ENCODE peak calls at places on chromosomes 6 and 20, in ten cellular contexts. V is lower leg skin, N is ovary, B is suprapubic skin, Z is H54, H is IMR-90, E is gastrocnemius medialis, W is stomach, X is A549, F is K562. R is an unnamed sample.

GRCh38 chr6:20117474-20117873 is 94.8 kb downstream of the MBOAT1 start:
- DNase-seq in X (no peak), N (no peak), Z (peak; percentile 13), H (peak; percentile 19), B (no peak), W (no peak), F (no peak), E (no peak), V (no peak), R (no peak)

GRCh38 chr6:51432481-51432880 is 613.8 kb downstream of the TFAP2B start:
- DNase-seq in X (no peak), N (no peak), V (no peak), Z (no peak), F (no peak), B (no peak), E (no peak), W (no peak), H (no peak), R (no peak)

GRCh38 chr6:106039836-106040592 is 46.1 kb upstream of the PRDM1 start:
- DNase-seq in E (no peak), F (no peak), X (no peak), B (no peak), Z (no peak), W (no peak), N (no peak), H (no peak), V (no peak), R (no peak)

GRCh38 chr20:59428006-59428405 is 127.6 kb downstream of the EDN3 start:
- DNase-seq in F (no peak), E (no peak), W (no peak), V (no peak), X (no peak), Z (no peak), B (no peak), H (no peak), N (no peak), R (no peak)

GRCh38 chr6:157198425-157199279 is 124.7 kb downstream of the TMEM242 start:
- DNase-seq in B (peak; percentile 84), Z (no peak), H (peak; percentile 13), E (peak; percentile 83), N (peak; percentile 44), V (no peak), X (no peak), F (no peak), W (peak; percentile 94), R (peak; percentile 58)

GRCh38 chr20:31494131-31494530 is 19.0 kb downstream of the REM1 start:
- DNase-seq in W (no peak), E (no peak), H (peak; percentile 41), F (peak; percentile 73), X (peak; percentile 43), N (no peak), V (no peak), Z (peak; percentile 50), B (no peak), R (peak; percentile 33)

GRCh38 chr6:30321692-30322388 is 4.9 kb upstream of the TRIM39 start:
- DNase-seq in H (peak; percentile 29), X (no peak), B (no peak), V (no peak), F (no peak), N (no peak), E (no peak), W (no peak), Z (no peak), R (peak; percentile 21)

GRCh38 chr6:147699637-147700036 is 191.1 kb downstream of the SAMD5 start:
- DNase-seq in W (no peak), N (no peak), B (no peak), Z (no peak), V (no peak), E (no peak), F (no peak), H (peak; percentile 91), X (peak; percentile 6), R (no peak)

GRCh38 chr6:113690255-113690956 is 166.7 kb upstream of the MARCKS start:
- DNase-seq in H (peak; percentile 94), V (no peak), X (peak; percentile 26), N (no peak), W (no peak), B (no peak), F (no peak), E (no peak), Z (no peak), R (no peak)

GRCh38 chr6:52500268-52501129 is 76.4 kb downstream of the TRAM2 start:
- DNase-seq in V (no peak), E (no peak), W (no peak), N (no peak), H (no peak), Z (no peak), F (no peak), B (no peak), X (no peak), R (no peak)

GRCh38 chr20:19993937-19994667 is 23.1 kb upstream of the NAA20 start:
- DNase-seq in N (no peak), W (no peak), Z (no peak), F (no peak), V (no peak), E (peak; percentile 57), B (no peak), X (no peak), H (peak; percentile 76), R (no peak)

GRCh38 chr20:19990911-19991707 is 26.1 kb upstream of the NAA20 start:
- DNase-seq in H (no peak), W (no peak), N (no peak), X (no peak), Z (no peak), F (no peak), B (no peak), V (no peak), E (no peak), R (no peak)

GRCh38 chr20:19991826-19992225 is 25.3 kb upstream of the NAA20 start:
- DNase-seq in F (no peak), X (no peak), Z (no peak), W (no peak), N (no peak), V (no peak), B (no peak), H (peak; percentile 58), E (no peak), R (no peak)

GRCh38 chr20:19995220-19995863 is 21.8 kb upstream of the NAA20 start:
- DNase-seq in E (no peak), B (no peak), W (no peak), F (peak; percentile 51), N (no peak), Z (no peak), H (peak; percentile 64), X (peak; percentile 55), V (no peak), R (peak; percentile 27)

GRCh38 chr20:19992996-19993908 is 23.9 kb upstream of the NAA20 start:
- DNase-seq in E (peak; percentile 67), H (peak; percentile 91), W (no peak), F (peak; percentile 13), N (peak; percentile 59), X (peak; percentile 76), B (no peak), Z (peak; percentile 42), V (no peak), R (no peak)
- TF ChIP-seq POLR2A in E (no peak), H (no peak), W (no peak), F (no peak), N (no peak), X (no peak), B (no peak), Z (no peak), V (no peak), R (no peak)

GRCh38 chr6:21771626-21772320 is 178.2 kb downstream of the SOX4 start:
- DNase-seq in Z (no peak), W (no peak), N (no peak), H (no peak), B (no peak), E (no peak), F (no peak), X (no peak), V (no peak), R (no peak)
- TF ChIP-seq POLR2A in Z (no peak), W (no peak), N (no peak), H (no peak), B (no peak), E (no peak), F (no peak), X (no peak), V (no peak), R (no peak)

GRCh38 chr6:35544748-35545361 is 32.2 kb upstream of the TULP1 start:
- DNase-seq in H (no peak), F (peak; percentile 35), W (no peak), N (no peak), V (no peak), Z (no peak), B (no peak), E (no peak), X (no peak), R (no peak)

GRCh38 chr6:35534396-35535170 is 21.9 kb upstream of the TULP1 start:
- DNase-seq in W (no peak), F (no peak), X (no peak), V (no peak), E (no peak), H (no peak), Z (no peak), B (no peak), N (peak; percentile 54), R (no peak)

GRCh38 chr6:35543459-35544193 is 30.9 kb upstream of the TULP1 start:
- DNase-seq in W (no peak), B (no peak), V (no peak), H (no peak), X (no peak), F (no peak), Z (no peak), N (no peak), E (no peak), R (no peak)

DNA sequence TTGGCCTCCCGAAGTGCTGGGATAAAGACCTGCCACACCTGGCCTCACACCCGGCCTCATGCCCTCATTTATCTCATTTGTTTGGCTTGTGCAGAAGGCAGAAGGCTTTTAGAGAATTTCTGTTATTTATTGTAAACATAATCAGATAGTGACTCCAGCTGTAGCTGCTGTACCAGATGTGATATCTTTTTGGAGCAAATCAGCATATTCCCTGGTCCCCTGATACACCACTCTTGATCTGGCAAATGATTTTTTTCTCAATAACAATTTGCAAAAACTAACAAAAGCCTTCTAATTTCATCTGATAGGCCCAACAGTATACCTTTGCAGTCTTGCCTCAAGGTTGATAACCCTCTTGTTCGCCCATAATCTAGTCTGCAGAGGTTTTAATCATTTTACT is 26.5 kb upstream of the TULP1 start:
- DNase-seq in N (no peak), Z (no peak), H (no peak), V (no peak), E (no peak), W (no peak), F (no peak), X (no peak), B (no peak), R (no peak)
- TF ChIP-seq POLR2A in N (no peak), Z (no peak), H (no peak), V (no peak), E (no peak), W (no peak), F (no peak), X (no peak), B (no peak), R (no peak)

DNA sequence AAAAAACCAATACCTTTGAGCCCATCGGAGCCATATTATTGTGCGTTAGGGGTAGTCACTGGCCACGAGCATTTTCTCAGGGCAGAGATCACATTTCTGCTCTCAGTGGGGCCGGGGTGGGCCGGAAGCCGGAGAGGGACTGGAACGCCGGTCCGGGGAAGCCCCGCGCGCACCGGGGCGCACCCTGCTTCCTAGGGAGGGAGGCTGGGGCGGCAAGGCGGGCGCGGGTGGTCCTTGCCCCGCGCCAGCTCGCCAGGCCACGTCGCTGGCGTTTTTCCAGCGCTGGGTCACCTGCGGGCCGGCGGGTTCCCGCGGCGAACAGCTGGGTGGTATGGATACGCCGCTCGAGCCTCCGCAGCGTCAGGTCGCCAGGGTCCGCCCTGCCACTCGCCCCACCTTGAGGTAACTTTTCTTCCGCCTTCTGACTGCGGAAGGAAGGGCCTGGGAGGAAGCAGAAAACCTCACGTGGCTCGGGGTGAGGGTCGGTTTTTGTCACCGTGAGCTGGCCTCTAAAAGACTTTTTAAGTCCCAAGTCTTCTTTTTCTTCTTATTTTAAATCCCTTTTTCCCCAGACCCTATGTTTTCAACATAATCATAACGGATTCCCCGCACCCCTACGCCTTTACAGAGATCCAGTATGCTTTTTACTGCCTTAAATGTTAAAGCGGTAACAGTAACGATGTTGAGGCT is 2.7 kb upstream of the EEF1A1 start:
- DNase-seq in V (peak; percentile 93), E (peak; percentile 33), W (peak; percentile 75), N (peak; percentile 72), X (no peak), Z (peak; percentile 54), H (peak; percentile 16), F (peak; percentile 93), B (peak; percentile 81), R (peak; percentile 86)
- TF ChIP-seq POLR2A in V (no peak), E (peak; percentile 32), W (no peak), N (no peak), X (peak; percentile 56), Z (peak; percentile 48), H (no peak), F (peak; percentile 92), B (no peak), R (peak; percentile 86)